ENCODE peak calls at places on chromosomes 5 and 9, in four cellular contexts. S, P, J and K are unnamed samples.

GRCh38 chr5:141850183-141850768 is 27.9 kb downstream of the PCDH1 start:
- DNase-seq in S (peak), P (no peak), J (no peak), K (no peak)

GRCh38 chr9:113609562-113610318 is 146.2 kb downstream of the RGS3 start:
- DNase-seq in S (peak), P (no peak), J (peak), K (peak)

GRCh38 chr5:10607666-10608442 is 44.0 kb downstream of the ANKRD33B start:
- DNase-seq in S (peak), P (peak), J (peak), K (peak)

GRCh38 chr9:11821541-11821940 is 871.6 kb upstream of the TYRP1 start:
- DNase-seq in S (peak), P (no peak), J (peak), K (peak)

GRCh38 chr5:132799392-132799791 is 13.7 kb upstream of the SOWAHA start:
- DNase-seq in S (no peak), P (no peak), J (no peak), K (no peak)

GRCh38 chr5:55682071-55682470 is 30.1 kb downstream of the SLC38A9 start:
- DNase-seq in S (no peak), P (no peak), J (no peak), K (no peak)

GRCh38 chr5:160793500-160793899 is 58.5 kb downstream of the ATP10B start:
- DNase-seq in S (no peak), P (no peak), J (no peak), K (no peak)

GRCh38 chr5:168706655-168707069 is 127.5 kb upstream of the PANK3 start:
- DNase-seq in S (peak), P (peak), J (peak), K (peak)

GRCh38 chr9:121708768-121709488 is 57.5 kb downstream of the DAB2IP start:
- DNase-seq in S (no peak), P (no peak), J (no peak), K (peak)

GRCh38 chr5:150122536-150123481 is 32.8 kb downstream of the PDGFRB start:
- DNase-seq in S (no peak), P (no peak), J (no peak), K (no peak)

GRCh38 chr5:14591548-14591947 is 10.0 kb downstream of the OTULINL start:
- DNase-seq in S (no peak), P (no peak), J (peak), K (no peak)

GRCh38 chr5:82396871-82397514 is 118.8 kb upstream of the RPS23 start:
- DNase-seq in S (no peak), P (no peak), J (peak), K (no peak)

GRCh38 chr5:81948349-81948748 is 23.5 kb upstream of the ATG10 start:
- DNase-seq in S (no peak), P (no peak), J (no peak), K (no peak)

GRCh38 chr5:158492850-158493249 is 606.9 kb downstream of the EBF1 start:
- DNase-seq in S (no peak), P (no peak), J (peak), K (no peak)

GRCh38 chr9:121774715-121775613 is 123.5 kb downstream of the DAB2IP start:
- DNase-seq in S (no peak), P (no peak), J (no peak), K (no peak)

GRCh38 chr9:136670571-136671253 is 8.0 kb downstream of the EGFL7 start:
- DNase-seq in S (no peak), P (no peak), J (no peak), K (no peak)

GRCh38 chr5:13910637-13911288 is 33.7 kb downstream of the DNAH5 start:
- DNase-seq in S (no peak), P (no peak), J (no peak), K (peak)

GRCh38 chr5:891837-892389 is 688 bp downstream of the BRD9 start:
- DNase-seq in S (no peak), P (peak), J (peak), K (no peak)

GRCh38 chr9:5628530-5629311 is at the start of gene RIC1:
- DNase-seq in S (peak), P (peak), J (peak), K (peak)

GRCh38 chr5:135448071-135448704 is 1.0 kb upstream of the DCANP1 start:
- DNase-seq in S (no peak), P (no peak), J (no peak), K (peak)

GRCh38 chr9:30978000-30978399 is 1406.4 kb upstream of the ACO1 start:
- DNase-seq in S (no peak), P (no peak), J (no peak), K (peak)

GRCh38 chr9:38059233-38059936 is 9.6 kb downstream of the SHB start:
- DNase-seq in S (no peak), P (no peak), J (peak), K (no peak)

GRCh38 chr9:129071526-129072131 is 9.3 kb upstream of the DOLPP1 start:
- DNase-seq in S (peak), P (peak), J (no peak), K (peak)

GRCh38 chr9:16721972-16722371 is 148.5 kb downstream of the BNC2 start:
- DNase-seq in S (no peak), P (no peak), J (peak), K (no peak)

GRCh38 chr5:39700523-39700922 is 275.7 kb upstream of the DAB2 start:
- DNase-seq in S (no peak), P (no peak), J (no peak), K (no peak)

GRCh38 chr5:166370928-166371690 is 1920.3 kb upstream of the WWC1 start:
- DNase-seq in S (no peak), P (no peak), J (peak), K (no peak)

GRCh38 chr9:81480828-81481604 is 208.3 kb downstream of the TLE1 start:
- DNase-seq in S (no peak), P (no peak), J (no peak), K (no peak)

GRCh38 chr5:54637654-54638053 is 120.1 kb downstream of the SNX18 start:
- DNase-seq in S (no peak), P (no peak), J (no peak), K (no peak)

GRCh38 chr9:109886050-109886449 is 106.1 kb downstream of the PALM2AKAP2 start:
- DNase-seq in S (no peak), P (no peak), J (no peak), K (no peak)

GRCh38 chr9:122383992-122384461 is 13.2 kb downstream of the PTGS1 start:
- DNase-seq in S (no peak), P (no peak), J (no peak), K (no peak)

GRCh38 chr5:1474183-1474839 is 29.1 kb upstream of the SLC6A3 start:
- DNase-seq in S (no peak), P (no peak), J (no peak), K (no peak)

GRCh38 chr5:149794338-149795023 is 64.4 kb downstream of the PPARGC1B start:
- DNase-seq in S (no peak), P (no peak), J (no peak), K (no peak)

GRCh38 chr9:77968506-77968905 is 63.1 kb downstream of the GNAQ start:
- DNase-seq in S (no peak), P (no peak), J (no peak), K (no peak)

GRCh38 chr5:168317521-168318147 is 26.2 kb downstream of the WWC1 start:
- DNase-seq in S (peak), P (no peak), J (peak), K (no peak)

GRCh38 chr9:93027750-93028149 is 30.8 kb upstream of the SUSD3 start:
- DNase-seq in S (no peak), P (no peak), J (no peak), K (no peak)

GRCh38 chr5:115543931-115544370 is 624 bp downstream of the FEM1C start:
- DNase-seq in S (peak), P (peak), J (peak), K (peak)

GRCh38 chr5:141186897-141187512 is at the start of gene PCDHB9:
- DNase-seq in S (peak), P (peak), J (peak), K (peak)

GRCh38 chr5:178766936-178767912 is 36.8 kb upstream of the ZNF354A start:
- DNase-seq in S (peak), P (no peak), J (no peak), K (peak)

GRCh38 chr5:134577796-134578577 is 52.5 kb downstream of the JADE2 start:
- DNase-seq in S (peak), P (peak), J (peak), K (peak)

GRCh38 chr5:151223447-151224264 is at the start of gene CCDC69:
- DNase-seq in S (peak), P (peak), J (peak), K (peak)
- H3K4me2 ChIP-seq in S (peak), P (peak), J (peak), K (peak)

GRCh38 chr9:133131506-133131905 is 10.5 kb upstream of the RALGDS start:
- DNase-seq in S (no peak), P (no peak), J (no peak), K (no peak)

GRCh38 chr9:133130721-133131244 is 9.7 kb upstream of the RALGDS start:
- DNase-seq in S (no peak), P (peak), J (no peak), K (no peak)

GRCh38 chr9:133134419-133135190 is 13.6 kb upstream of the RALGDS start:
- DNase-seq in S (no peak), P (no peak), J (no peak), K (no peak)

GRCh38 chr9:133133680-133134418 is 12.8 kb upstream of the RALGDS start:
- DNase-seq in S (peak), P (peak), J (peak), K (peak)

GRCh38 chr9:133132174-133132573 is 11.1 kb upstream of the RALGDS start:
- DNase-seq in S (no peak), P (no peak), J (no peak), K (no peak)
- H3K4me2 ChIP-seq in S (no peak), P (no peak), J (no peak), K (no peak)

DNA sequence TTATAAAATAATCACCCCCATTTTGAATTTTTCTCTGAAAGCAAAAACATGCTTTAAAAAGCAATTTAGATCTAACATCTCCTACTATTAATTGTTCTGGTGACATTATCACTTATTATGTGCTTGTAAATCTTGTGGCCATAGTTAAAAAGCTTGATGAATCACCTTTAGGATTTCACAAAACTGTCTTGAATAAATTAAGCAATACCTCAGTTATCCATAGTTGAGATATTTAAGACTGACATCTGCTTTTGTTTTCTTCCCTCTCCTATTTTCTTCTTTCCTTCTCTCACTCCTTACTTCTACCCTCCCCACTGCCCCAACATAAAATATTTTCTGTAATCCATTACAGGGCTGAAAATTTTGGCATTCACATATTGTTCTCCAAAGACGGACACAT is 84.8 kb downstream of the SLC1A3 start:
- DNase-seq in S (no peak), P (no peak), J (no peak), K (no peak)
- H3K4me2 ChIP-seq in S (no peak), P (no peak), J (no peak), K (no peak)

DNA sequence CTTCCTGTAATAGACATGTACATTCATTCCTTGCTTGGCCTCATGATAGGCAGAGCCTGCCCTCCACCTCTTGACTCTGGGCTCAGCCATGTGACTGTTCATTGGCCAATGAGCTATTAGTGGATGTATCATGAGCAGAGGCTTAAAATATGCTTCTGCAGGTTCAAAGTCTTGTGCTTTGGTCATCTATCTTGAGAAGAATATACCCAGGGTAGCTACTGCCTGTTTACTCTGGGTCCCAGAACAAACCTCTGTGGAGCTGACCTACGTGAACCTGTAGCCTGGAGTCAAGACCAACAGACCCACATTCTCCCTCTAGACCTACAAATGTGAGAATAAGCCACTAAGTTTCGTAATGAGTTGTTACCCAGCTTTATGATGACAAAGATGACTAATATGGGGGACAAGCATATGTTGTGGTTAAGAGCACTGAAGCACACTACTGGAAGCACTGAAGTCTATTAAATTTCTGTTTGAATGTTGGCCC is 244.4 kb downstream of the MAST4 start:
- DNase-seq in S (no peak), P (no peak), J (peak), K (no peak)
- H3K4me2 ChIP-seq in S (no peak), P (no peak), J (no peak), K (no peak)

GRCh38 chr5:120539471-120539870 is 75.4 kb downstream of the PRR16 start:
- DNase-seq in S (no peak), P (no peak), J (no peak), K (no peak)

GRCh38 chr5:120538644-120539043 is 74.5 kb downstream of the PRR16 start:
- DNase-seq in S (no peak), P (no peak), J (peak), K (no peak)

GRCh38 chr5:120535900-120536299 is 71.8 kb downstream of the PRR16 start:
- DNase-seq in S (no peak), P (no peak), J (no peak), K (no peak)

GRCh38 chr5:120540097-120540496 is 76.0 kb downstream of the PRR16 start:
- DNase-seq in S (no peak), P (no peak), J (no peak), K (no peak)

GRCh38 chr5:120538149-120538548 is 74.0 kb downstream of the PRR16 start:
- DNase-seq in S (no peak), P (no peak), J (peak), K (no peak)
- H3K4me2 ChIP-seq in S (no peak), P (no peak), J (no peak), K (no peak)

DNA sequence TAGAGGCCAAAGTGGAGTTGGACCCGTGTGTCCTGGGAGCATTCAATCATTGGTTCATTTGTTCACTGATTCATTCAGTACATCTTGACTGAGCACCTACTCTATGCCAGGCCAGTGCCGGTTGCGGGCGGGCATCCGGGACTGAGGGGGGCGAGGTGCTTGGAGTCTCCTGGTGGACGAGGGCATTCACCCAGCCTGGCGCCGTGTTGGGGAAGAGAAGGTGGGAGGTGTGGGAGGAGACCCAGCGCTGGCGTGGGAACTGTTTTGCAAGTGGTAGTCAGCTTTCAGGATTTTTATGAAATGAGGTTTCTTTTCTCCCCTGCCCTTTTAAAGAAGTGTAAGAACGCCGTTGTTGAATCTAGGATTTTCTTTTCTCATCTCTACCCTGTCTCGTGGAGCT is 37.2 kb downstream of the NCS1 start:
- DNase-seq in S (no peak), P (no peak), J (no peak), K (no peak)
- H3K4me2 ChIP-seq in S (no peak), P (no peak), J (no peak), K (peak)

DNA sequence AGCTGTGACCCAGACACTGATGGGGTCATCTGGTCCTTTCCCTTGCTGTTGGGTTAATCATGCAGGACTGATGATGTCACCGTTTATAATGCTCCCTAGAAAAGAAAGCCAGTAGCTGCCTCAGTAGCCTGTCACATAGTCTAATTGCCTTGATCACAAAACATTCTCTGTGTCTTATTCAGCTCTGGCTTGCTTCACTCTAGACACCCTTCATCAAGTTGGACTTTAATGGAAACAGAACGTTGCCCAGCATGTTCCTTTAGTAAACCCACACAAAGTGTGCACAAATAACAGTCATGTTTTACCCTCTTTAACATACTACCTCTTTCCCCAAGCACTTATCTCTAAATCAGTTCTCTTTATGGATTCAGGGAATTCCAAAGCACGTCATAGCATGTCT is 170.9 kb downstream of the SGCD start:
- DNase-seq in S (no peak), P (no peak), J (peak), K (no peak)
- H3K4me2 ChIP-seq in S (no peak), P (no peak), J (no peak), K (no peak)